ENCODE peak calls at places on chromosomes 11 and 22, in eight cellular contexts. A, V, P, L, D, U, O and E are unnamed samples.

GRCh38 chr11:33722579-33723234 is 13.5 kb downstream of the CD59 start:
- DNase-seq in A (no peak), V (no peak), P (no peak), L (peak), D (no peak), U (peak), O (no peak), E (no peak)

GRCh38 chr22:26553056-26553752 is 36.7 kb downstream of the TPST2 start:
- DNase-seq in A (no peak), V (no peak), P (no peak), L (peak), D (no peak), U (no peak), O (no peak), E (no peak)

GRCh38 chr11:75432911-75433321 is at the start of gene KLHL35:
- DNase-seq in A (peak), V (no peak), P (no peak), L (no peak), D (no peak), U (no peak), O (peak), E (no peak)

GRCh38 chr11:15893080-15893492 is 463.3 kb downstream of the SOX6 start:
- DNase-seq in A (no peak), V (no peak), P (no peak), L (no peak), D (no peak), U (no peak), O (no peak), E (no peak)

GRCh38 chr11:20207781-20208621 is 47.7 kb upstream of the DBX1 start:
- DNase-seq in A (no peak), V (no peak), P (no peak), L (peak), D (no peak), U (no peak), O (peak), E (no peak)

GRCh38 chr11:29173660-29174062 is 843.2 kb downstream of the KCNA4 start:
- DNase-seq in A (no peak), V (no peak), P (no peak), L (peak), D (no peak), U (no peak), O (no peak), E (no peak)

GRCh38 chr11:19597876-19598275 is 114.8 kb upstream of the NAV2 start:
- DNase-seq in A (no peak), V (no peak), P (no peak), L (peak), D (no peak), U (no peak), O (no peak), E (no peak)

GRCh38 chr22:32622762-32623147 is 148.1 kb downstream of the FBXO7 start:
- DNase-seq in A (no peak), V (no peak), P (no peak), L (no peak), D (no peak), U (no peak), O (no peak), E (no peak)

GRCh38 chr11:122229611-122230386 is 113.8 kb upstream of the BLID start:
- DNase-seq in A (no peak), V (no peak), P (peak), L (no peak), D (no peak), U (no peak), O (no peak), E (peak)

GRCh38 chr11:7666292-7666866 is 6.9 kb downstream of the CYB5R2 start:
- DNase-seq in A (no peak), V (no peak), P (no peak), L (no peak), D (no peak), U (no peak), O (no peak), E (no peak)

GRCh38 chr11:38136887-38137286 is 1538.9 kb upstream of the RAG2 start:
- DNase-seq in A (no peak), V (no peak), P (no peak), L (no peak), D (no peak), U (no peak), O (no peak), E (no peak)